ENCODE peak calls at places on chromosomes 11 and 22, in eight cellular contexts. One of them, this sample, is unnamed.

GRCh38 chr11:115920841-115921480 is 416.7 kb upstream of the CADM1 start:
- DNase-seq in NCI-H1436: no peak
- DNase-seq in iPS-NIHi11: no peak
- DNase-seq in activated CD8-positive, alpha-beta memory T cell treated with anti-CD3 and anti-CD28 coated beads, Interleukin-2, amount 10 ng/mL, durations not matched to agents 7 days and 5 days: no peak
- DNase-seq in amniotic stem cell: no peak
- DNase-seq in stimulated activated CD4-positive, alpha-beta T cell treated with anti-CD3 and anti-CD28 coated beads, Interleukin-2, amount 100 ng/mL, for 24 hours: no peak
- DNase-seq in adipocyte: no peak
- DNase-seq in stimulated activated CD8-positive, alpha-beta memory T cell treated with anti-CD3 and anti-CD28 coated beads, Interleukin-7, amount 100 ng/mL, for 1 hour: no peak
- DNase-seq in this sample: no peak

GRCh38 chr11:134625151-134625550 is 213.1 kb upstream of the B3GAT1 start:
- DNase-seq in activated CD8-positive, alpha-beta memory T cell treated with anti-CD3 and anti-CD28 coated beads, Interleukin-2, amount 10 ng/mL, durations not matched to agents 7 days and 5 days: no peak
- DNase-seq in adipocyte: no peak
- DNase-seq in NCI-H1436: no peak
- DNase-seq in iPS-NIHi11: no peak
- DNase-seq in stimulated activated CD4-positive, alpha-beta T cell treated with anti-CD3 and anti-CD28 coated beads, Interleukin-2, amount 100 ng/mL, for 24 hours: no peak
- DNase-seq in stimulated activated CD8-positive, alpha-beta memory T cell treated with anti-CD3 and anti-CD28 coated beads, Interleukin-7, amount 100 ng/mL, for 1 hour: no peak
- DNase-seq in amniotic stem cell: no peak
- DNase-seq in this sample: no peak

GRCh38 chr22:50298937-50299656 is 8.3 kb downstream of the PLXNB2 start:
- DNase-seq in stimulated activated CD4-positive, alpha-beta T cell treated with anti-CD3 and anti-CD28 coated beads, Interleukin-2, amount 100 ng/mL, for 24 hours: no peak
- DNase-seq in iPS-NIHi11: no peak
- DNase-seq in amniotic stem cell: no peak
- DNase-seq in stimulated activated CD8-positive, alpha-beta memory T cell treated with anti-CD3 and anti-CD28 coated beads, Interleukin-7, amount 100 ng/mL, for 1 hour: no peak
- DNase-seq in adipocyte: no peak
- DNase-seq in NCI-H1436: no peak
- DNase-seq in activated CD8-positive, alpha-beta memory T cell treated with anti-CD3 and anti-CD28 coated beads, Interleukin-2, amount 10 ng/mL, durations not matched to agents 7 days and 5 days: no peak
- DNase-seq in this sample: no peak

GRCh38 chr11:104206936-104207335 is 43.0 kb upstream of the PDGFD start:
- DNase-seq in stimulated activated CD8-positive, alpha-beta memory T cell treated with anti-CD3 and anti-CD28 coated beads, Interleukin-7, amount 100 ng/mL, for 1 hour: no peak
- DNase-seq in adipocyte: no peak
- DNase-seq in amniotic stem cell: no peak
- DNase-seq in iPS-NIHi11: no peak
- DNase-seq in stimulated activated CD4-positive, alpha-beta T cell treated with anti-CD3 and anti-CD28 coated beads, Interleukin-2, amount 100 ng/mL, for 24 hours: no peak
- DNase-seq in activated CD8-positive, alpha-beta memory T cell treated with anti-CD3 and anti-CD28 coated beads, Interleukin-2, amount 10 ng/mL, durations not matched to agents 7 days and 5 days: no peak
- DNase-seq in NCI-H1436: no peak
- DNase-seq in this sample: no peak

GRCh38 chr22:31107206-31108118 is at the start of gene SELENOM:
- DNase-seq in adipocyte: peak; percentile 99
- DNase-seq in stimulated activated CD8-positive, alpha-beta memory T cell treated with anti-CD3 and anti-CD28 coated beads, Interleukin-7, amount 100 ng/mL, for 1 hour: peak; percentile 58
- DNase-seq in amniotic stem cell: peak; percentile 97
- DNase-seq in iPS-NIHi11: peak; percentile 94
- DNase-seq in activated CD8-positive, alpha-beta memory T cell treated with anti-CD3 and anti-CD28 coated beads, Interleukin-2, amount 10 ng/mL, durations not matched to agents 7 days and 5 days: peak; percentile 92
- DNase-seq in NCI-H1436: peak; percentile 91
- DNase-seq in stimulated activated CD4-positive, alpha-beta T cell treated with anti-CD3 and anti-CD28 coated beads, Interleukin-2, amount 100 ng/mL, for 24 hours: peak; percentile 87
- DNase-seq in this sample: peak; percentile 81

GRCh38 chr11:22193348-22194051 is 615 bp downstream of the ANO5 start:
- DNase-seq in stimulated activated CD4-positive, alpha-beta T cell treated with anti-CD3 and anti-CD28 coated beads, Interleukin-2, amount 100 ng/mL, for 24 hours: no peak
- DNase-seq in iPS-NIHi11: peak; percentile 60
- DNase-seq in amniotic stem cell: no peak
- DNase-seq in adipocyte: peak; percentile 3
- DNase-seq in activated CD8-positive, alpha-beta memory T cell treated with anti-CD3 and anti-CD28 coated beads, Interleukin-2, amount 10 ng/mL, durations not matched to agents 7 days and 5 days: no peak
- DNase-seq in NCI-H1436: no peak
- DNase-seq in stimulated activated CD8-positive, alpha-beta memory T cell treated with anti-CD3 and anti-CD28 coated beads, Interleukin-7, amount 100 ng/mL, for 1 hour: no peak
- DNase-seq in this sample: no peak

GRCh38 chr11:120929090-120929489 is 94.8 kb upstream of the TBCEL start:
- DNase-seq in activated CD8-positive, alpha-beta memory T cell treated with anti-CD3 and anti-CD28 coated beads, Interleukin-2, amount 10 ng/mL, durations not matched to agents 7 days and 5 days: no peak
- DNase-seq in NCI-H1436: no peak
- DNase-seq in adipocyte: peak; percentile 51
- DNase-seq in stimulated activated CD4-positive, alpha-beta T cell treated with anti-CD3 and anti-CD28 coated beads, Interleukin-2, amount 100 ng/mL, for 24 hours: no peak
- DNase-seq in stimulated activated CD8-positive, alpha-beta memory T cell treated with anti-CD3 and anti-CD28 coated beads, Interleukin-7, amount 100 ng/mL, for 1 hour: no peak
- DNase-seq in amniotic stem cell: no peak
- DNase-seq in iPS-NIHi11: no peak
- DNase-seq in this sample: no peak

GRCh38 chr22:27603823-27604190 is 197.7 kb downstream of the MN1 start:
- DNase-seq in stimulated activated CD4-positive, alpha-beta T cell treated with anti-CD3 and anti-CD28 coated beads, Interleukin-2, amount 100 ng/mL, for 24 hours: no peak
- DNase-seq in iPS-NIHi11: peak; percentile 49
- DNase-seq in stimulated activated CD8-positive, alpha-beta memory T cell treated with anti-CD3 and anti-CD28 coated beads, Interleukin-7, amount 100 ng/mL, for 1 hour: no peak
- DNase-seq in NCI-H1436: no peak
- DNase-seq in adipocyte: peak; percentile 41
- DNase-seq in activated CD8-positive, alpha-beta memory T cell treated with anti-CD3 and anti-CD28 coated beads, Interleukin-2, amount 10 ng/mL, durations not matched to agents 7 days and 5 days: no peak
- DNase-seq in amniotic stem cell: no peak
- DNase-seq in this sample: no peak

GRCh38 chr11:88414981-88415391 is 77.5 kb upstream of the CTSC start:
- DNase-seq in iPS-NIHi11: no peak
- DNase-seq in NCI-H1436: no peak
- DNase-seq in amniotic stem cell: no peak
- DNase-seq in adipocyte: no peak
- DNase-seq in activated CD8-positive, alpha-beta memory T cell treated with anti-CD3 and anti-CD28 coated beads, Interleukin-2, amount 10 ng/mL, durations not matched to agents 7 days and 5 days: peak; percentile 79
- DNase-seq in stimulated activated CD4-positive, alpha-beta T cell treated with anti-CD3 and anti-CD28 coated beads, Interleukin-2, amount 100 ng/mL, for 24 hours: no peak
- DNase-seq in stimulated activated CD8-positive, alpha-beta memory T cell treated with anti-CD3 and anti-CD28 coated beads, Interleukin-7, amount 100 ng/mL, for 1 hour: no peak
- DNase-seq in this sample: no peak

GRCh38 chr22:16717699-16718558 is 107.3 kb downstream of the XKR3 start:
- DNase-seq in iPS-NIHi11: no peak
- DNase-seq in amniotic stem cell: no peak
- DNase-seq in NCI-H1436: no peak
- DNase-seq in stimulated activated CD4-positive, alpha-beta T cell treated with anti-CD3 and anti-CD28 coated beads, Interleukin-2, amount 100 ng/mL, for 24 hours: no peak
- DNase-seq in adipocyte: no peak
- DNase-seq in stimulated activated CD8-positive, alpha-beta memory T cell treated with anti-CD3 and anti-CD28 coated beads, Interleukin-7, amount 100 ng/mL, for 1 hour: no peak
- DNase-seq in activated CD8-positive, alpha-beta memory T cell treated with anti-CD3 and anti-CD28 coated beads, Interleukin-2, amount 10 ng/mL, durations not matched to agents 7 days and 5 days: no peak
- DNase-seq in this sample: no peak

GRCh38 chr22:33492210-33492651 is 428.0 kb downstream of the LARGE1 start:
- DNase-seq in stimulated activated CD8-positive, alpha-beta memory T cell treated with anti-CD3 and anti-CD28 coated beads, Interleukin-7, amount 100 ng/mL, for 1 hour: no peak
- DNase-seq in iPS-NIHi11: peak; percentile 27
- DNase-seq in stimulated activated CD4-positive, alpha-beta T cell treated with anti-CD3 and anti-CD28 coated beads, Interleukin-2, amount 100 ng/mL, for 24 hours: no peak
- DNase-seq in amniotic stem cell: no peak
- DNase-seq in activated CD8-positive, alpha-beta memory T cell treated with anti-CD3 and anti-CD28 coated beads, Interleukin-2, amount 10 ng/mL, durations not matched to agents 7 days and 5 days: no peak
- DNase-seq in adipocyte: peak; percentile 36
- DNase-seq in NCI-H1436: no peak
- DNase-seq in this sample: no peak

GRCh38 chr11:117953029-117953671 is 23.9 kb upstream of the TMPRSS13 start:
- DNase-seq in adipocyte: no peak
- DNase-seq in stimulated activated CD8-positive, alpha-beta memory T cell treated with anti-CD3 and anti-CD28 coated beads, Interleukin-7, amount 100 ng/mL, for 1 hour: no peak
- DNase-seq in activated CD8-positive, alpha-beta memory T cell treated with anti-CD3 and anti-CD28 coated beads, Interleukin-2, amount 10 ng/mL, durations not matched to agents 7 days and 5 days: no peak
- DNase-seq in NCI-H1436: no peak
- DNase-seq in stimulated activated CD4-positive, alpha-beta T cell treated with anti-CD3 and anti-CD28 coated beads, Interleukin-2, amount 100 ng/mL, for 24 hours: peak; percentile 24
- DNase-seq in iPS-NIHi11: no peak
- DNase-seq in amniotic stem cell: no peak
- DNase-seq in this sample: no peak

GRCh38 chr11:75351541-75352416 is at the start of gene ARRB1:
- DNase-seq in stimulated activated CD8-positive, alpha-beta memory T cell treated with anti-CD3 and anti-CD28 coated beads, Interleukin-7, amount 100 ng/mL, for 1 hour: no peak
- DNase-seq in amniotic stem cell: no peak
- DNase-seq in stimulated activated CD4-positive, alpha-beta T cell treated with anti-CD3 and anti-CD28 coated beads, Interleukin-2, amount 100 ng/mL, for 24 hours: peak; percentile 63
- DNase-seq in NCI-H1436: peak; percentile 22
- DNase-seq in iPS-NIHi11: peak; percentile 87
- DNase-seq in adipocyte: peak; percentile 85
- DNase-seq in activated CD8-positive, alpha-beta memory T cell treated with anti-CD3 and anti-CD28 coated beads, Interleukin-2, amount 10 ng/mL, durations not matched to agents 7 days and 5 days: peak; percentile 76
- DNase-seq in this sample: peak; percentile 19

This sample was measured in stimulated activated naive B cell treated with anti-CD40 and anti-IgM and Interleukin-4, amounts not matched to agents 10 μg/mL and 1 μg/mL and 100 μg/mL, for 72 hours.